ENCODE peak calls at places on chromosomes 2 and 18, in five cellular contexts. H, C, B, P and E are unnamed samples.

GRCh38 chr18:2515908-2516625 is 55.2 kb downstream of the METTL4 start:
- DNase-seq in P (no peak), B (peak), H (no peak), C (peak), E (peak)

GRCh38 chr2:15363142-15363541 is 198.0 kb downstream of the NBAS start:
- DNase-seq in P (no peak), C (peak), H (no peak), B (peak), E (peak)

GRCh38 chr2:70525032-70525431 is 28.6 kb downstream of the TGFA start:
- DNase-seq in B (no peak), H (peak), C (peak), P (no peak), E (peak)

GRCh38 chr18:79332601-79333000 is 63.1 kb upstream of the NFATC1 start:
- DNase-seq in P (no peak), H (no peak), C (no peak), B (no peak), E (no peak)

GRCh38 chr18:11308499-11308898 is 159.1 kb upstream of the PIEZO2 start:
- DNase-seq in P (no peak), B (peak), C (no peak), H (no peak), E (peak)

GRCh38 chr2:228522276-228522675 is 340.8 kb upstream of the SPHKAP start:
- DNase-seq in C (no peak), H (no peak), B (no peak), P (no peak), E (peak)

GRCh38 chr2:226796012-226796839 is 3.4 kb downstream of the IRS1 start:
- DNase-seq in C (peak), B (no peak), H (peak), P (peak), E (no peak)

GRCh38 chr2:68366083-68366560 is 1.0 kb downstream of the PLEK start:
- DNase-seq in C (no peak), H (no peak), P (no peak), B (no peak), E (no peak)

GRCh38 chr2:99066602-99067001 is 74.9 kb upstream of the C2orf15 start:
- DNase-seq in P (no peak), H (no peak), C (peak), B (peak), E (peak)

GRCh38 chr2:50401772-50402653 is 629.9 kb downstream of the NRXN1 start:
- DNase-seq in C (peak), B (peak), H (no peak), P (no peak), E (peak)

GRCh38 chr2:124919296-124919695 is 894.2 kb downstream of the CNTNAP5 start:
- DNase-seq in C (no peak), B (no peak), H (no peak), P (no peak), E (no peak)

GRCh38 chr2:86507600-86507999 is 55.6 kb downstream of the CHMP3 start:
- DNase-seq in H (no peak), B (no peak), C (no peak), P (no peak), E (no peak)

GRCh38 chr18:57898506-57899124 is 95.5 kb upstream of the ATP8B1 start:
- DNase-seq in C (peak), B (peak), H (no peak), P (no peak), E (peak)

GRCh38 chr2:231563378-231563961 is 29.2 kb upstream of the TEX44 start:
- DNase-seq in C (peak), P (peak), H (no peak), B (peak), E (peak)

GRCh38 chr2:229296561-229296960 is 25.5 kb upstream of the PID1 start:
- DNase-seq in B (peak), H (no peak), C (no peak), P (no peak), E (no peak)

GRCh38 chr2:239278941-239279365 is 121.9 kb downstream of the HDAC4 start:
- DNase-seq in H (no peak), P (peak), C (peak), B (peak), E (peak)

GRCh38 chr2:174781996-174782395 is 17.7 kb upstream of the CHRNA1 start:
- DNase-seq in B (no peak), H (no peak), P (no peak), C (no peak), E (no peak)

GRCh38 chr2:165791811-165792454 is 2.1 kb downstream of the GALNT3 start:
- DNase-seq in H (no peak), B (no peak), P (no peak), C (peak), E (no peak)

GRCh38 chr2:98782570-98782969 is 51.6 kb upstream of the MGAT4A start:
- DNase-seq in C (no peak), P (no peak), B (no peak), H (no peak), E (no peak)

GRCh38 chr2:71779306-71779855 is 326.0 kb downstream of the DYSF start:
- DNase-seq in P (no peak), B (peak), H (peak), C (no peak), E (peak)

GRCh38 chr2:129913695-129914495 is 65.6 kb upstream of the RAB6C start:
- DNase-seq in P (no peak), B (no peak), H (no peak), C (no peak), E (no peak)

GRCh38 chr2:42025151-42025582 is 22.7 kb upstream of the PKDCC start:
- DNase-seq in P (peak), C (no peak), H (no peak), B (peak), E (peak)

GRCh38 chr2:74439373-74440004 is 2.2 kb downstream of the RTKN start:
- DNase-seq in P (peak), B (no peak), C (no peak), H (no peak), E (no peak)

GRCh38 chr2:51350100-51350499 is 318.2 kb upstream of the NRXN1 start:
- DNase-seq in P (no peak), C (peak), H (no peak), B (peak), E (no peak)

GRCh38 chr2:238720232-238720672 is 127.6 kb upstream of the TWIST2 start:
- DNase-seq in B (peak), P (no peak), H (no peak), C (peak), E (peak)

GRCh38 chr2:29806461-29806860 is 114.9 kb downstream of the ALK start:
- DNase-seq in B (no peak), P (no peak), C (peak), H (no peak), E (no peak)

GRCh38 chr2:239577913-239578312 is 177.1 kb upstream of the HDAC4 start:
- DNase-seq in C (no peak), P (no peak), B (no peak), H (peak), E (no peak)

GRCh38 chr2:191899442-191899841 is 52.6 kb upstream of the CAVIN2 start:
- DNase-seq in B (peak), H (no peak), P (no peak), C (peak), E (peak)

GRCh38 chr2:119349289-119349688 is 17.3 kb downstream of the C2orf76 start:
- DNase-seq in P (no peak), C (no peak), B (no peak), H (no peak), E (no peak)

GRCh38 chr2:28370355-28370754 is 22.3 kb upstream of the FOSL2 start:
- DNase-seq in C (peak), P (no peak), H (no peak), B (no peak), E (no peak)

GRCh38 chr2:65420712-65421431 is 11.5 kb downstream of the SPRED2 start:
- DNase-seq in C (peak), P (no peak), B (peak), H (no peak), E (peak)

GRCh38 chr18:23133860-23134779 is 1.2 kb upstream of the CABLES1 start:
- DNase-seq in C (peak), B (no peak), P (no peak), H (peak), E (no peak)

GRCh38 chr2:37918742-37919186 is 6.3 kb upstream of the RMDN2 start:
- DNase-seq in P (no peak), C (peak), H (no peak), B (peak), E (peak)

GRCh38 chr18:34734048-34734447 is 23.9 kb downstream of the DTNA start:
- DNase-seq in H (no peak), B (no peak), P (no peak), C (no peak), E (no peak)

GRCh38 chr2:111667542-111668273 is 216.3 kb downstream of the ANAPC1 start:
- DNase-seq in H (no peak), C (peak), B (peak), P (no peak), E (peak)

GRCh38 chr2:20507166-20507692 is 60.4 kb downstream of the RHOB start:
- DNase-seq in B (peak), C (peak), P (no peak), H (no peak), E (no peak)

GRCh38 chr2:42364653-42365052 is 3.6 kb upstream of the COX7A2L start:
- DNase-seq in P (no peak), H (no peak), C (no peak), B (no peak), E (no peak)

GRCh38 chr2:121944072-121944829 is 188.8 kb downstream of the TSN start:
- DNase-seq in H (no peak), C (peak), P (peak), B (peak), E (peak)

GRCh38 chr18:63319383-63320040 is at the start of gene BCL2:
- DNase-seq in C (peak), B (peak), P (peak), H (no peak), E (peak)

GRCh38 chr18:63317556-63317946 is 2.0 kb downstream of the BCL2 start:
- DNase-seq in C (no peak), H (no peak), P (no peak), B (no peak), E (no peak)

GRCh38 chr18:63318882-63319382 is 637 bp downstream of the BCL2 start:
- DNase-seq in B (no peak), C (no peak), H (no peak), P (no peak), E (no peak)

GRCh38 chr18:63316612-63317555 is 2.7 kb downstream of the BCL2 start:
- DNase-seq in B (no peak), P (no peak), C (peak), H (no peak), E (no peak)

DNA sequence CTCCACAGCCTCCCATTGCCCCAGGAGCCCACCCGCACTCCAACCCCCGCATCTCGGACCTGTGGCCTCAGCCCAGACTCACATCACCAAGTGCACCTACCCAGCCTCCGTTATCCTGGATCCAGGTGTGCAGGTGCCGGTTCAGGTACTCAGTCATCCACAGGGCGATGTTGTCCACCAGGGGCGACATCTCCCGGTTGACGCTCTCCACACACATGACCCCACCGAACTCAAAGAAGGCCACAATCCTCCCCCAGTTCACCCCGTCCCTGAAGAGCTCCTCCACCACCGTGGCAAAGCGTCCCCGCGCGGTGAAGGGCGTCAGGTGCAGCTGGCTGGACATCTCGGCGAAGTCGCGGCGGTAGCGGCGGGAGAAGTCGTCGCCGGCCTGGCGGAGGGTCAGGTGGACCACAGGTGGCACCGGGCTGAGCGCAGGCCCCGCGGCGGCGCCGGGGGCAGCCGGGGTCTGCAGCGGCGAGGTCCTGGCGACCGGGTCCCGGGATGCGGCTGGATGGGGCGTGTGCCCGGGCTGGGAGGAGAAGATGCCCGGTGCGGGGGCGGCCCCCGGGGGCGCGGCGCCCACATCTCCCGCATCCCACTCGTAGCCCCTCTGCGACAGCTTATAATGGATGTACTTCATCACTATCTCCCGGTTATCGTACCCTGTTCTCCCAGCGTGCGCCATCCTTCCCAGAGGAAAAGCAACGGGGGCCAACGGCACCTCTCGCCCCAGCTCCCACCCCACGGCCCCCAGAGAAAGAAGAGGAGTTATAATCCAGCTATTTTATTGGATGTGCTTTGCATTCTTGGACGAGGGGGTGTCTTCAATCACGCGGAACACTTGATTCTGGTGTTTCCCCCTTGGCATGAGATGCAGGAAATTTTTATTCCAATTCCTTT is 1.3 kb downstream of the BCL2 start:
- DNase-seq in C (no peak), B (no peak), P (peak), H (peak), E (no peak)
- TF ChIP-seq CTCF in C (no peak), B (peak), P (peak), H (peak), E (peak)

GRCh38 chr2:118148809-118149208 is 60.5 kb downstream of the INSIG2 start:
- DNase-seq in B (peak), C (no peak), H (no peak), P (no peak), E (peak)
- TF ChIP-seq CTCF in B (no peak), C (no peak), H (peak), P (no peak), E (peak)

GRCh38 chr18:76974345-76974744 is 152.0 kb downstream of the ZNF236 start:
- DNase-seq in P (no peak), B (no peak), C (no peak), H (no peak), E (no peak)

GRCh38 chr18:76973512-76974302 is 151.3 kb downstream of the ZNF236 start:
- DNase-seq in H (no peak), B (no peak), C (no peak), P (no peak), E (no peak)

GRCh38 chr18:76977681-76978234 is 154.8 kb downstream of the MBP start:
- DNase-seq in P (no peak), B (no peak), H (no peak), C (no peak), E (no peak)

GRCh38 chr18:76977108-76977621 is 154.8 kb downstream of the ZNF236 start:
- DNase-seq in P (no peak), B (peak), H (peak), C (no peak), E (no peak)

DNA sequence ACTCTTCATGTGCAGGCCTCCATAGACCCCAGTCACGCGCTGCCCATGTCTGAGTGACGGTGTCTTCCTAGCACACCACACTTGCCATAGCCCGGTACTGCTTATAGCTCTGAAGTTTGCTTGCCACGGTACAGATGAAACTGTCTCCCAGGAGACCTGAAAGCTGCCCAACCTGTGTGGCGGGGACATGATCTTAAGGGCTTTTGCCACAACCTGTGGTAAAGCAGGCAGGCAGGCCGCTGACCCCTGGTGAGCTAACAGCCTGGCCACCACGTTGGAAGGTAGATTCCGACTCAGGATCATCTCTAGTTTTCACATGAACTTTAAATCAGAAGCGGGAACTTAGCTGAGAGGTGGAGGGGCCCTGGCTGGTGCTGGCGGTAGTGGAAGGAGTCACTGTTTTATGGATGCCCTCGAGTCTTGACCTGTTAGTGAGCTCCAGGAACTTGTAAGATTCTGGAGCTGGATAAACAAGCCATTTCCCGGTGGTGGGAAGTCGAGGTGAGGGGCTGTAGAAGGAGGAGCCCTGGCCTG is 153.3 kb downstream of the ZNF236 start:
- DNase-seq in P (no peak), H (no peak), C (no peak), B (no peak), E (no peak)
- TF ChIP-seq CTCF in P (no peak), H (no peak), C (no peak), B (no peak), E (no peak)

GRCh38 chr2:12555012-12555645 is 161.6 kb upstream of the TRIB2 start:
- DNase-seq in C (peak), H (no peak), P (no peak), B (peak), E (peak)
- TF ChIP-seq CTCF in C (peak), H (no peak), P (peak), B (no peak), E (no peak)

DNA sequence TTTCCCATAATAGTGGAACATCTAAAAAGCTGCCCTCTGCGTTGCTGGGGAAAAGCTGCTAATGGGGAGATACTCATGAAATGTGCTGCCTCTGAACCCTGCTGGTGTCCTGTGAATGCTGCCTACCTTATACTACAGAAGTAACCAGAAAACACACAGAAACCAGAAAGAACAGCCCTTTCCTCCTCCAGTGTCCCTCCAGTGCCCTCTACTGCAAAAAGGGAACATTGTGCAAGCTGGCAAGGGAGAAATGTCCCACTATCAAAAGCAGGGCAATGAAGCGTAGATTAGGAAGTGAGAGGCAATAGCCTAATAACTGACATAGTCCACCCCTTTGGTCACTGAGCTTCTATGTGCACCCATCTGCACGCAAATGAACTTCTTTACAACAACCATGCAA is 162.7 kb upstream of the ETAA1 start:
- DNase-seq in B (peak), P (no peak), H (no peak), C (peak), E (peak)
- TF ChIP-seq CTCF in B (peak), P (no peak), H (peak), C (peak), E (peak)

GRCh38 chr18:13450289-13451207 is 232.0 kb downstream of the LDLRAD4 start:
- DNase-seq in P (no peak), H (no peak), C (no peak), B (no peak), E (no peak)

GRCh38 chr18:13452448-13452811 is 233.9 kb downstream of the LDLRAD4 start:
- DNase-seq in P (peak), B (peak), C (peak), H (no peak), E (peak)

GRCh38 chr18:13451208-13451530 is 232.6 kb downstream of the LDLRAD4 start:
- DNase-seq in C (no peak), P (no peak), H (no peak), B (no peak), E (no peak)

GRCh38 chr18:13452851-13453524 is 234.4 kb downstream of the LDLRAD4 start:
- DNase-seq in P (no peak), C (no peak), H (no peak), B (no peak), E (no peak)

GRCh38 chr18:13451661-13452447 is 233.3 kb downstream of the LDLRAD4 start:
- DNase-seq in P (no peak), C (no peak), B (no peak), H (no peak), E (no peak)
- TF ChIP-seq CTCF in P (no peak), C (no peak), B (no peak), H (no peak), E (no peak)

DNA sequence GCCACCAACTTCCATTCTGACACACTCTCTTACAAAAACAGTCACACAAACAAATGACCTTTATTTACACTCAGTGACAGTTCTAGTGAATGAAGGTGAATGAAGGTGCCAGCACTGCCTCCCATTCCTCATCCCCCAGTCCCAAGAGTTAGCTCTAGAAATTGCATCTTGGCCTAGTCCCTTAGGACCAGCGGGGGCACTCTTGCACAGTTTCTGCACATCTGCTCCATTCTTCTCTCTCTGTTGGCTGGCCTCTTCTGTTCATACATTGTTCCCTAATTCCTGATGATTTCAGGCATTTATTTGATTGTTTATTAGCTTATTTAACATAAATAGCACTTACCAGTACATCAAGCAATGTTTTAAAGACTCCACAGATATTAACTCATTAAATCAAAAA is 30.9 kb downstream of the GAREM1 start:
- DNase-seq in C (peak), B (no peak), P (no peak), H (no peak), E (no peak)
- TF ChIP-seq CTCF in C (peak), B (peak), P (peak), H (peak), E (peak)

DNA sequence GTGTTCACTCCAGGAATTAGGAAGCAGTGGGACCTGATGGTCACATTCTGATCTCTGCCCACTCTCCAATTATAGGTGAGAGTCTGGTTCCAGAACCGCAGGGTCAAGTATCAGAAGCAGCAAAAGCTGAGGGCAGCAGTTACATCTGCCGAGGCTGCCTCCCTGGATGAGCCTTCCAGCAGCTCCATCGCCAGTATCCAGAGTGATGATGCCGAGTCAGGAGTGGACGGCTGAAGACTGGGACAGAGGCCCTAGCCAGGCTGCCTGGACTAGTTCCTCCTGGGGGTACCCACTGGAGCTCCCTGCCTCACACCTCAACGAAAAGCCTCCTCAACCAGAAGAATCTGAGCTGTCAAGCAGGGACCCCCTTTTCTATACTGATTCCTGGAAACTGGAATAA is 3.3 kb upstream of the SMYD5 start:
- DNase-seq in C (no peak), B (no peak), H (no peak), P (no peak), E (no peak)
- TF ChIP-seq CTCF in C (no peak), B (no peak), H (no peak), P (no peak), E (no peak)